ENCODE peak calls at places on chromosomes 4 and X, in five cellular contexts. One of them, this sample, is unnamed. For H3K9me3, the result is how much of the 10 kb centered on the place peaks cover.

GRCh38 chr4:10102193-10102980 is 14.2 kb downstream of the WDR1 start:
- DNase-seq in neuronal stem cell: no peak
- DNase-seq in fibroblast of lung: no peak
- DNase-seq in HCT116: no peak
- DNase-seq in astrocyte: no peak
- DNase-seq in this sample: no peak

GRCh38 chr4:174394915-174395314 is 111.2 kb downstream of the CEP44 start:
- DNase-seq in astrocyte: peak
- DNase-seq in neuronal stem cell: no peak
- DNase-seq in HCT116: no peak
- DNase-seq in fibroblast of lung: peak
- DNase-seq in this sample: no peak

GRCh38 chr4:6029254-6029653 is 11.0 kb upstream of the C4orf50 start:
- DNase-seq in neuronal stem cell: no peak
- DNase-seq in HCT116: no peak
- DNase-seq in astrocyte: no peak
- DNase-seq in fibroblast of lung: no peak
- DNase-seq in this sample: no peak

GRCh38 chr4:184287697-184288255 is 70.1 kb upstream of the ENPP6 start:
- DNase-seq in HCT116: no peak
- DNase-seq in neuronal stem cell: no peak
- DNase-seq in astrocyte: no peak
- DNase-seq in fibroblast of lung: peak
- DNase-seq in this sample: peak

GRCh38 chrX:133726211-133726630 is 259.2 kb downstream of the GPC3 start:
- DNase-seq in astrocyte: peak
- DNase-seq in HCT116: peak
- DNase-seq in fibroblast of lung: peak
- DNase-seq in neuronal stem cell: no peak
- DNase-seq in this sample: no peak

GRCh38 chr4:128810331-128810870 is 901 bp downstream of the JADE1 start:
- DNase-seq in fibroblast of lung: peak
- DNase-seq in neuronal stem cell: no peak
- DNase-seq in HCT116: peak
- DNase-seq in astrocyte: peak
- DNase-seq in this sample: peak

GRCh38 chr4:173214661-173215060 is 46.0 kb downstream of the GALNT7 start:
- DNase-seq in HCT116: no peak
- DNase-seq in fibroblast of lung: peak
- DNase-seq in astrocyte: peak
- DNase-seq in neuronal stem cell: no peak
- DNase-seq in this sample: no peak

GRCh38 chr4:151139814-151140213 is 40.4 kb downstream of the RPS3A start:
- DNase-seq in HCT116: no peak
- DNase-seq in astrocyte: no peak
- DNase-seq in fibroblast of lung: peak
- DNase-seq in neuronal stem cell: no peak
- DNase-seq in this sample: no peak

GRCh38 chrX:21905209-21905735 is 35.2 kb upstream of the SMS start:
- DNase-seq in neuronal stem cell: peak
- DNase-seq in HCT116: no peak
- DNase-seq in astrocyte: no peak
- DNase-seq in fibroblast of lung: no peak
- DNase-seq in this sample: no peak

GRCh38 chr4:84814100-84814750 is 152.3 kb downstream of the WDFY3 start:
- DNase-seq in astrocyte: peak
- DNase-seq in fibroblast of lung: peak
- DNase-seq in neuronal stem cell: no peak
- DNase-seq in HCT116: peak
- DNase-seq in this sample: no peak

GRCh38 chrX:118350715-118351114 is 4.8 kb downstream of the WDR44 start:
- DNase-seq in fibroblast of lung: no peak
- DNase-seq in neuronal stem cell: no peak
- DNase-seq in HCT116: no peak
- DNase-seq in astrocyte: no peak
- DNase-seq in this sample: no peak

GRCh38 chr4:102299708-102300107 is 45.6 kb downstream of the SLC39A8 start:
- DNase-seq in neuronal stem cell: peak
- DNase-seq in HCT116: peak
- DNase-seq in astrocyte: peak
- DNase-seq in fibroblast of lung: peak
- DNase-seq in this sample: peak

GRCh38 chr4:155759372-155760252 is 791 bp downstream of the GUCY1B1 start:
- DNase-seq in neuronal stem cell: peak
- DNase-seq in astrocyte: no peak
- DNase-seq in fibroblast of lung: peak
- DNase-seq in HCT116: no peak
- DNase-seq in this sample: no peak

GRCh38 chrX:115616943-115617563 is 56.1 kb downstream of the PLS3 start:
- DNase-seq in neuronal stem cell: no peak
- DNase-seq in fibroblast of lung: no peak
- DNase-seq in HCT116: peak
- DNase-seq in astrocyte: peak
- DNase-seq in this sample: no peak

DNA sequence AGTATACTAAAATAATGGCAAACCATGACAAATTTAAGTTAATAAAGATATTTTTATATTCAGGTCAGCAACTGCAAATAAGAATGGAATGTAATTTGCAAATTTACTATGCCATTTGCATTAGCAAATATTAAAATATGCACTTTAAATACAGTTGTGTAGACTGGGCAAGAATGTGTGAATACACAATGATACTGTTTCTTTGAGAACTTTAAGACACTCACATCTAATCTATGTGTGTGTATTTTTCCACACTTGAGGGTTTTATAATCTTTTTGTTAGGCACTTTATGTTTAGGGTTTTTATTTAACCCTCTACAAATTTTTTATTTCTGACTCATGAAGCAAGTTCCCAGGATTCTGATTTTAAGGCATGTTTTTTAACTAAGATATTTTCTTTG is 23.8 kb upstream of the NDNF start:
- DNase-seq in astrocyte: no peak
- DNase-seq in fibroblast of lung: no peak
- DNase-seq in neuronal stem cell: no peak
- DNase-seq in HCT116: no peak
- DNase-seq in this sample: no peak
- H3K9ac ChIP-seq in astrocyte: no peak
- H3K9ac ChIP-seq in fibroblast of lung: no peak
- H3K9ac ChIP-seq in neuronal stem cell: no peak
- H3K9ac ChIP-seq in HCT116: no peak
- H3K9ac ChIP-seq in this sample: no peak

GRCh38 chrX:71616672-71617529 is 1.4 kb downstream of the CXCR3 start:
- DNase-seq in astrocyte: no peak
- DNase-seq in fibroblast of lung: no peak
- DNase-seq in HCT116: no peak
- DNase-seq in neuronal stem cell: no peak
- DNase-seq in this sample: no peak
- H3K4me3 ChIP-seq in astrocyte: no peak
- H3K4me3 ChIP-seq in fibroblast of lung: no peak
- H3K4me3 ChIP-seq in HCT116: no peak
- H3K4me3 ChIP-seq in neuronal stem cell: no peak
- H3K4me3 ChIP-seq in this sample: no peak

GRCh38 chr4:82642321-82642720 is 80.5 kb upstream of the TMEM150C start:
- DNase-seq in astrocyte: no peak
- DNase-seq in fibroblast of lung: no peak
- DNase-seq in HCT116: no peak
- DNase-seq in neuronal stem cell: no peak
- DNase-seq in this sample: no peak

GRCh38 chr4:82643994-82644730 is 82.4 kb upstream of the TMEM150C start:
- DNase-seq in neuronal stem cell: no peak
- DNase-seq in astrocyte: peak
- DNase-seq in HCT116: no peak
- DNase-seq in fibroblast of lung: no peak
- DNase-seq in this sample: no peak

GRCh38 chr4:82638479-82638878 is 76.7 kb upstream of the TMEM150C start:
- DNase-seq in astrocyte: no peak
- DNase-seq in fibroblast of lung: no peak
- DNase-seq in HCT116: no peak
- DNase-seq in neuronal stem cell: no peak
- DNase-seq in this sample: no peak

GRCh38 chr4:82644731-82645126 is 82.9 kb upstream of the TMEM150C start:
- DNase-seq in neuronal stem cell: no peak
- DNase-seq in HCT116: no peak
- DNase-seq in fibroblast of lung: no peak
- DNase-seq in astrocyte: no peak
- DNase-seq in this sample: no peak

GRCh38 chr4:82639947-82640346 is 78.2 kb upstream of the TMEM150C start:
- DNase-seq in neuronal stem cell: no peak
- DNase-seq in astrocyte: no peak
- DNase-seq in fibroblast of lung: no peak
- DNase-seq in HCT116: no peak
- DNase-seq in this sample: no peak
- H3K9me3 ChIP-seq in neuronal stem cell: under half
- H3K9me3 ChIP-seq in astrocyte: under half
- H3K9me3 ChIP-seq in fibroblast of lung: under half
- H3K9me3 ChIP-seq in HCT116: under half
- H3K9me3 ChIP-seq in this sample: under half

DNA sequence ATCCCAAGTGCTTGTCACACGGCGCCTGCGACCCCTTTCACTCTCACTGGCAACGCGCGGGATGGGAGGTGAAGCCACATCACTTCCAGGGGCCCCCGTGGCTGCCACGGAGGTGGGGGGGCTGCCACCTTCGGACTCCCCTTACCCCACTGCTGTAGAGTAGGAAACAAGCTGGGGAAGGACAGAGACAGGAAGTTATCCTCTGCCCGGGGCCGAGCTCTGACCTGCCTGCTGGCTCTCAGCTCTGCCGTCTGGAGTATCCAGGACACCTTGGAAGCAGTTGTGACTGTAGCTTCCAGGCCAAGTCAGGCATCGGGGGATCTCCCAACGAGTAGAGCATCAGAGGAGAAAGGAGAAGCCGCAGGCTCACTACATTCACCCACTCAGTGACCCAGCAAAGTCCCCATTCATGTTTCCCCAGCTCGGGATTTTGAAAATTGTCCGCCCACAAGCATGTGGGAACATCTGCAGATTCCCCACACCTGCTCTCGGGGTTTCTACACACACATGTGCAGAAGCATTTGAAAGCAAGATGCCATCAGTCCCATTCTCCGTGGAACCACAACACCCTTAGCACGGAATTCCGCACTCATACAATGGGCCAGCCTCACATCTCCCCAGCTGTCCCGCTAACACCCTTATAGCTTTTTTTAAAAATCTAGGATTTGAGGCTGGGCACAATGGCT is 10.8 kb downstream of the PDZD4 start:
- DNase-seq in neuronal stem cell: no peak
- DNase-seq in astrocyte: no peak
- DNase-seq in HCT116: no peak
- DNase-seq in fibroblast of lung: no peak
- DNase-seq in this sample: no peak
- H3K9ac ChIP-seq in neuronal stem cell: peak
- H3K9ac ChIP-seq in astrocyte: no peak
- H3K9ac ChIP-seq in HCT116: peak
- H3K9ac ChIP-seq in fibroblast of lung: no peak
- H3K9ac ChIP-seq in this sample: no peak

DNA sequence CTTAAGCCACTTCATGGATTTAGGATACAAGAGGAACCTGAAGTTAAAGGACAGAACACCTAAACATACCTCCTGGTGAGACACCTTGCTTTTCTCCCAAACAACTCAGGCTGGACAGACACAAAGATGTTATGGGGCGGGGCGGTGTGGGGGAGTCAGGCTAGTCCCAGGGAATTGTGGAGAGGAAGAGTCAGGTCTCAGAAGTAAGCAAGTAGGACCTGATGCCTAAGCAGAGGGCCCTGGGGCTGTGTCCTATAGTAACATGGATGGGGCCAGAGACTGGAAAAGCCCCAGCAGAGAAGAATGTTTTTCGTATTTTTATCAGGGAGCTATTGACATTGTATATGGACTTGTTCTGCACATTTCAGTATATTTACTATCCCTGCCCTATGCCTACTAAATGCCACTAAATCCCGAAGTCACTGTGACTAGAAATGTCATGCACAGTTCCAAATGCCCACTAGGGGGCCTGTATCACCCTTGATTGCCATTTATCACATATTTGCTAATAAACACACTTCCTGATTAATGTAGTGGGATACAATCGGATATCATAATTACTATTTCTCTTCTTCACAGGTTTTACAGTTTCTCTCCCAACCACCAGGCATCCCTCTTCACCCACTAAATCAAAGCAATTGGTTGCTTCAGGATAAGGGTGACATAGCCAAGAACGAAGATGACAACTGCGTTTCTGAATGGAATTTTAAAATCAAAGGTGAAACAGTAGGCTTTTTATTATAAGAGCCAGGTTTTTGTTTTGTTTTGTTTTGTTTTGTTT is 23.8 kb upstream of the ARHGAP10 start:
- DNase-seq in astrocyte: no peak
- DNase-seq in HCT116: peak
- DNase-seq in neuronal stem cell: no peak
- DNase-seq in fibroblast of lung: peak
- DNase-seq in this sample: peak
- H3K4me3 ChIP-seq in astrocyte: no peak
- H3K4me3 ChIP-seq in HCT116: peak
- H3K4me3 ChIP-seq in neuronal stem cell: no peak
- H3K4me3 ChIP-seq in fibroblast of lung: no peak
- H3K4me3 ChIP-seq in this sample: no peak

This sample was measured in Karpas-422.